ENCODE peak calls at places on chromosome 6, in ten cellular contexts. P, U, J, A, B, E, Q, I, C and M are unnamed samples.

GRCh38 chr6:125598422-125598821 is 151.0 kb upstream of the HEY2 start:
- DNase-seq in E (no peak), B (no peak), I (no peak), P (no peak), U (no peak), C (peak; percentile 60), Q (peak; percentile 37), A (peak; percentile 1), J (peak; percentile 39), M (peak; percentile 84)

GRCh38 chr6:125717120-125717731 is 32.2 kb upstream of the HEY2 start:
- DNase-seq in E (no peak), Q (no peak), U (no peak), P (no peak), J (no peak), I (no peak), A (no peak), C (no peak), B (no peak), M (no peak)

GRCh38 chr6:135176464-135176863 is 4.6 kb upstream of the MYB start:
- DNase-seq in U (no peak), I (no peak), C (no peak), J (no peak), A (no peak), Q (no peak), B (no peak), E (no peak), P (no peak), M (no peak)

GRCh38 chr6:24666616-24667377 is at the start of the genes ACOT13 and TDP2:
- DNase-seq in B (peak; percentile 97), Q (peak; percentile 98), P (peak; percentile 94), I (peak; percentile 98), A (peak; percentile 95), C (peak; percentile 98), J (peak; percentile 97), E (peak; percentile 96), U (peak; percentile 98), M (peak; percentile 99)

GRCh38 chr6:112298816-112299281 is 44.5 kb upstream of the LAMA4 start:
- DNase-seq in B (no peak), I (no peak), C (peak; percentile 84), E (no peak), P (no peak), Q (peak; percentile 86), A (no peak), J (no peak), U (no peak), M (peak; percentile 30)

GRCh38 chr6:34701199-34701598 is 4.6 kb upstream of the ILRUN start:
- DNase-seq in E (no peak), J (no peak), C (no peak), B (no peak), Q (no peak), U (no peak), P (no peak), A (no peak), I (no peak), M (no peak)

GRCh38 chr6:134584809-134585528 is 267.1 kb upstream of the SGK1 start:
- DNase-seq in A (no peak), B (no peak), I (no peak), P (no peak), C (no peak), J (no peak), E (no peak), U (no peak), Q (no peak), M (no peak)

GRCh38 chr6:108653864-108654402 is 93.2 kb downstream of the FOXO3 start:
- DNase-seq in B (no peak), I (no peak), C (peak; percentile 72), J (peak; percentile 61), P (no peak), E (no peak), U (no peak), Q (peak; percentile 14), A (peak; percentile 8), M (no peak)

GRCh38 chr6:3361312-3362037 is 95.4 kb downstream of the SLC22A23 start:
- DNase-seq in J (no peak), I (no peak), Q (no peak), E (no peak), U (no peak), B (no peak), C (no peak), P (no peak), A (peak; percentile 36), M (no peak)

GRCh38 chr6:89669002-89669401 is 30.5 kb upstream of the LYRM2 start:
- DNase-seq in B (no peak), J (no peak), P (no peak), U (no peak), I (no peak), C (no peak), Q (no peak), A (no peak), E (no peak), M (peak; percentile 63)
- H3K36me3 ChIP-seq in B (peaks cover 37% of the 10 kb centered on the region), J (no peaks in the 10 kb centered on the region), P (peaks cover 27% of the 10 kb centered on the region), U (peaks cover 4% of the 10 kb centered on the region), I (peaks cover 82% of the 10 kb centered on the region), C (peaks cover 70% of the 10 kb centered on the region), Q (peaks cover 30% of the 10 kb centered on the region), A (peaks cover 16% of the 10 kb centered on the region), E (peaks cover 53% of the 10 kb centered on the region), M (peaks cover 70% of the 10 kb centered on the region)

GRCh38 chr6:168149015-168149414 is 70.0 kb upstream of the FRMD1 start:
- DNase-seq in A (no peak), C (no peak), B (peak; percentile 12), J (no peak), I (no peak), Q (no peak), P (no peak), E (no peak), U (no peak), M (no peak)

GRCh38 chr6:168147205-168147738 is 68.3 kb upstream of the FRMD1 start:
- DNase-seq in U (no peak), E (no peak), Q (no peak), P (no peak), I (no peak), B (peak; percentile 2), C (no peak), J (no peak), A (peak; percentile 32), M (no peak)

GRCh38 chr6:168152306-168152963 is 73.4 kb upstream of the FRMD1 start:
- DNase-seq in J (no peak), B (no peak), P (no peak), E (no peak), A (no peak), Q (no peak), I (no peak), C (no peak), U (peak; percentile 23), M (no peak)

GRCh38 chr6:168148231-168148849 is 69.3 kb upstream of the FRMD1 start:
- DNase-seq in C (no peak), P (no peak), I (no peak), Q (no peak), B (no peak), E (no peak), A (no peak), U (no peak), J (no peak), M (no peak)

DNA sequence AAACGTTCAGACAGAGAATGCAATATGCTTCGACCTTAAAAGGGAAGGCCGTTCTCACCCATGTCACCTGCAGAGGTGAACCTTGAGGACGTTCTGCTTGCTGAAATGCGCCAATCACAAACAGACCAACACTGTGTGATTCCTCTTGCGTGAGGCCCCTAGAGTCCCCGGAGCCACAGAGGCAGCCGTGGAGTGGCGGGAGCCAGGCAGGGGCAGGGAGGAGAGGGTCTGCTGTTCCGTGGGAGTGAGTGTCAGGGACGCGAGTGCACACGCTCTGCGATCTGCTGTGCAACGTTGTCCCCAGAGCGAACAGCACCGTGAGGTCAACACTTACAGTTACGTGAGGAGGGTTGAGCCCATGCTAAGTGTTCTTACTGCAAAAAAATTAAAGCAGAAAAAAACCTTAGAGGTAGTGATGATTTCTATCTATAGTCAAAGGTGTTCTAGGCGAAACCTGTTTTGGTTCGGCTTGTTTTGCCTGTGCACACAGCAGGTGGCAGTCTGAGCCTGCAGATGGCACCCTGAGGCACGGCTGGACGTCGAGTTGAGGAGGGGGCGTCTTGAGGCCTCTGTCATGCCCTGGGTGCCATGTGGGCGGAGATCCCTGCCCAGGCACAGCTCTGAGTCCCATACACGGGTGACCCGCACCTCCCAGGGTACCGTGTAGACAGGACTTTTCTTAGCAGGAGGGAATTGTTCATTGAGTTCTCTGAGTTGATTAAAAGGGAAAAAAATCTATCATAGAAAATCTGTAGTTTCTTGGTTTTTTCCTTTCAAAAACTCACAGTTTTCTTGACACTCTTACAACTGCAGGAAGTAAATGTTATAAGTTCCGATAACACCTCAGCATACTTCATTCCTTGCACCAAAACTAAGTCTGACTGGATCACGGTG is 71.8 kb upstream of the FRMD1 start:
- DNase-seq in C (no peak), U (peak; percentile 50), E (peak; percentile 75), Q (peak; percentile 2), P (no peak), B (peak; percentile 28), I (no peak), J (no peak), A (peak; percentile 31), M (peak; percentile 30)
- H3K4me1 ChIP-seq in C (no peaks in the 10 kb centered on the region), U (peaks cover 3% of the 10 kb centered on the region), E (no peaks in the 10 kb centered on the region), Q (no peaks in the 10 kb centered on the region), P (no peaks in the 10 kb centered on the region), B (no peaks in the 10 kb centered on the region), I (no peaks in the 10 kb centered on the region), J (no peaks in the 10 kb centered on the region), A (no peaks in the 10 kb centered on the region), M (peaks cover 4% of the 10 kb centered on the region)

GRCh38 chr6:22875845-22876244 is 306.5 kb downstream of the HDGFL1 start:
- DNase-seq in U (no peak), Q (no peak), P (no peak), A (no peak), J (no peak), C (no peak), B (no peak), I (no peak), E (no peak), M (no peak)

GRCh38 chr6:22880686-22881433 is 311.5 kb downstream of the HDGFL1 start:
- DNase-seq in I (no peak), C (peak; percentile 96), U (no peak), A (no peak), P (no peak), J (no peak), E (peak; percentile 11), B (peak; percentile 61), Q (peak; percentile 93), M (peak; percentile 95)

GRCh38 chr6:22877946-22878705 is 308.8 kb downstream of the HDGFL1 start:
- DNase-seq in P (no peak), A (no peak), I (no peak), E (no peak), J (no peak), B (peak; percentile 61), C (peak; percentile 74), U (no peak), Q (no peak), M (peak; percentile 92)

GRCh38 chr6:22882581-22882980 is 313.2 kb downstream of the HDGFL1 start:
- DNase-seq in U (no peak), P (no peak), B (no peak), E (no peak), C (peak; percentile 22), A (no peak), I (no peak), J (no peak), Q (no peak), M (no peak)

GRCh38 chr6:22878706-22879105 is 309.3 kb downstream of the HDGFL1 start:
- DNase-seq in B (no peak), C (no peak), U (no peak), Q (no peak), A (no peak), P (no peak), J (no peak), I (no peak), E (no peak), M (no peak)
- H3K9me3 ChIP-seq in B (no peaks in the 10 kb centered on the region), C (no peaks in the 10 kb centered on the region), U (no peaks in the 10 kb centered on the region), Q (no peaks in the 10 kb centered on the region), A (no peaks in the 10 kb centered on the region), P (no peaks in the 10 kb centered on the region), J (no peaks in the 10 kb centered on the region), I (no peaks in the 10 kb centered on the region), E (no peaks in the 10 kb centered on the region), M (no peaks in the 10 kb centered on the region)

GRCh38 chr6:169230322-169230665 is 23.4 kb downstream of the THBS2 start:
- DNase-seq in P (no peak), I (no peak), Q (no peak), C (no peak), A (no peak), J (no peak), E (no peak), B (peak; percentile 26), U (no peak), M (no peak)
- H3K36me3 ChIP-seq in P (no peaks in the 10 kb centered on the region), I (no peaks in the 10 kb centered on the region), Q (no peaks in the 10 kb centered on the region), C (peaks cover 98% of the 10 kb centered on the region), A (peaks cover 2% of the 10 kb centered on the region), J (no peaks in the 10 kb centered on the region), E (peaks cover 10% of the 10 kb centered on the region), B (no peaks in the 10 kb centered on the region), U (no peaks in the 10 kb centered on the region), M (no peaks in the 10 kb centered on the region)